ENCODE peak calls at places on chromosomes 1 and 21, in nine cellular contexts. R is fibroblast of lung, J is astrocyte, L is body of pancreas, F is cardiac muscle cell, I is mesothelial cell of epicardium, U is endothelial cell, M is AG04450, O is AG10803. P is an unnamed sample.

GRCh38 chr1:151135433-151136385 is 10.7 kb downstream of the SEMA6C start:
- DNase-seq in R (no peak), J (no peak), L (no peak), F (no peak), I (no peak), U (no peak), M (no peak), O (no peak), P (no peak)

GRCh38 chr1:206975313-206975712 is 5.1 kb upstream of the FCAMR start:
- DNase-seq in R (no peak), J (no peak), L (no peak), F (no peak), I (no peak), U (no peak), M (no peak), O (no peak), P (no peak)

GRCh38 chr1:34781844-34782391 is 904 bp downstream of the GJB3 start:
- DNase-seq in R (no peak), J (no peak), L (no peak), F (no peak), I (no peak), U (no peak), M (no peak), O (no peak), P (no peak)

GRCh38 chr1:30695481-30695880 is 27.9 kb downstream of the MATN1 start:
- DNase-seq in R (no peak), J (no peak), L (peak; percentile 8), F (no peak), I (no peak), U (no peak), M (no peak), O (peak; percentile 73), P (no peak)

GRCh38 chr1:233326995-233327937 is at the start of gene MAP3K21:
- DNase-seq in R (peak; percentile 30), J (peak; percentile 4), L (peak; percentile 99), F (peak; percentile 87), I (peak; percentile 71), U (peak; percentile 54), M (no peak), O (no peak), P (peak; percentile 94)

GRCh38 chr1:145717833-145718232 is 1.5 kb upstream of the CD160 start:
- DNase-seq in R (no peak), J (no peak), L (peak; percentile 26), F (no peak), I (no peak), U (no peak), M (no peak), O (no peak), P (no peak)

GRCh38 chr1:155175927-155176371 is 2.3 kb downstream of the TRIM46 start:
- DNase-seq in R (no peak), J (no peak), L (peak; percentile 30), F (no peak), I (no peak), U (no peak), M (no peak), O (no peak), P (no peak)

GRCh38 chr21:16310191-16310590 is 580.4 kb downstream of the USP25 start:
- DNase-seq in R (peak; percentile 48), J (no peak), L (no peak), F (no peak), I (no peak), U (no peak), M (no peak), O (no peak), P (no peak)

GRCh38 chr1:97006044-97006676 is 284.6 kb downstream of the PTBP2 start:
- DNase-seq in R (peak; percentile 94), J (peak; percentile 92), L (no peak), F (no peak), I (no peak), U (no peak), M (peak; percentile 30), O (peak; percentile 75), P (peak; percentile 9)

GRCh38 chr1:197660389-197660788 is 114.9 kb downstream of the DENND1B start:
- DNase-seq in R (peak; percentile 51), J (peak; percentile 40), L (no peak), F (no peak), I (no peak), U (no peak), M (no peak), O (peak; percentile 44), P (no peak)

GRCh38 chr1:62071695-62072094 is 123.0 kb upstream of the L1TD1 start:
- DNase-seq in R (no peak), J (no peak), L (no peak), F (no peak), I (no peak), U (no peak), M (no peak), O (no peak), P (no peak)

GRCh38 chr1:230834292-230834691 is 34.0 kb downstream of the C1orf198 start:
- DNase-seq in R (no peak), J (no peak), L (no peak), F (no peak), I (no peak), U (no peak), M (no peak), O (no peak), P (no peak)

GRCh38 chr1:91026777-91027176 is 4.9 kb upstream of the ZNF644 start:
- DNase-seq in R (peak; percentile 27), J (no peak), L (no peak), F (no peak), I (no peak), U (no peak), M (no peak), O (peak; percentile 26), P (no peak)

GRCh38 chr1:216723274-216723780 is at the start of gene ESRRG:
- DNase-seq in R (peak; percentile 38), J (peak; percentile 13), L (peak; percentile 49), F (peak; percentile 95), I (peak; percentile 84), U (peak; percentile 73), M (no peak), O (no peak), P (peak; percentile 66)

DNA sequence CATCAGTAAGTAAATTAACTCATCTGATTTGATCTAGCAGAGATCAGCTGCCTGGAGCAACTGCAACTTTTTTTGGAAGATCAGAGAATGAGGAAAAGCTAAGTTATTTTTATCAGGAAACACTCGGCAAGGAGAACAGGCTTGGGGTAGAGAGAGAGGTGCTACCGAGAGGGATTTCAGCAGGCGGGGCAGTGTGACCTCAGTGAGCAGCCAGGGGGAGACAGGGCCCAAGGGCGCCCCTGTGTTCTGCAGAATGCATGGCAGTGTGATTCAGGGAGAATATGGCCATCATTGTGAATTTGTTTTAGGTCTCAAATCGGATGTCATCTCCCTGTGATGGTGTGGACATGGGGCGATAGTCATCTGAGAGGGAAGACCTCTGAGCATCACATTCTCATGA is 484.1 kb upstream of the VAMP3 start:
- DNase-seq in R (no peak), J (no peak), L (no peak), F (no peak), I (no peak), U (no peak), M (no peak), O (no peak), P (no peak)
- TF ChIP-seq CTCF in R (no peak), J (no peak), L (no peak), F (no peak), I (no peak), U (no peak), M (no peak), O (no peak), P (no peak)

DNA sequence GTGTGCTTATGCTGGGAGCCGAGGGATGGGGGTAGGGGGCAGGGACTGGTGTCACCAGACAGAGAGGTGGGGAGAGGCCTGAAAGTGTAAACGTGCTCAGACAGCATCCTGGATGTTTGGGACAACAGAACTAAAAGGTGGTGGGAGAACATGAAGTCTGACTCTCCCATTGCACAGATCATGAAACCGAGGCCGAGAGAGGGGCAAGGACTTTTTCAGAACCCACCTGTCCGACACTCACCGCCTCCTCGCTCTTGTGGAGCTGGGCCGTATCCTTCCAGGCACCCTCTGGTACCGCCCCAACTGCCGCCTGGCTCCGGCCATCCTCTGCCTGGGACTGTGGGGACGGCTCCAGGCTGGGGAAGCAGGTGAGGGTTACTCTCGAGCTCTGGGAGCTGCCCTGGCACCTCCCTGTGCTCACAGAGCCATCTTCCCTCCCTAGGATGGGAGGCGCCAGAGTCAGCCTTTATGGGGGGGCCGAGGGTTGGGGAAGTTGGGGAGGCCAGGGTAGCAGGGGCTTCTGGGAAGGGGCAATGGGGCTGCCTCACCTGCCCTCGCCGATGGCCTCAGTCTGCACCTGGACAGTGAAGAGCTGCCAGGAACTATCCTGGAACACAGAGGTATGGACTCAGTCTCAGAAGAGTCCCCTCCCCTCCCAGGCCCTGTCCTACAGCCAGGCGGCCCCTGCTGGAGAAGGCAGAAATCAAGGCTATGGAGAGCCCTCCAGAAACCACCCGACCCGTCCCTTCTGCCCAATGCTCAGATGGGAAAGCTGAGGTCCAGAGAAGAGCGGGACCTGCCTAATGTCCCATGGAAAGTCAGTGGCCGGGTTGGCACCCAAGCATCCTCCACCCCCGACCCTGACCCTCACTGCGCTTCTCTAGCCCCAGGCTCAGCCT is 7.0 kb downstream of the ATP13A2 start:
- DNase-seq in R (no peak), J (no peak), L (no peak), F (no peak), I (no peak), U (no peak), M (no peak), O (no peak), P (no peak)
- TF ChIP-seq CTCF in R (no peak), J (no peak), L (no peak), F (peak; percentile 14), I (no peak), U (no peak), M (peak; percentile 28), O (no peak), P (no peak)

GRCh38 chr1:178768423-178768822 is 43.4 kb downstream of the RALGPS2 start:
- DNase-seq in R (peak; percentile 8), J (peak; percentile 2), L (no peak), F (peak; percentile 6), I (no peak), U (no peak), M (no peak), O (peak; percentile 31), P (no peak)
- TF ChIP-seq CTCF in R (peak; percentile 64), J (peak; percentile 75), L (peak; percentile 32), F (peak; percentile 82), I (peak; percentile 20), U (peak; percentile 75), M (peak; percentile 63), O (peak; percentile 69), P (peak; percentile 43)

GRCh38 chr1:227299688-227300087 is 18.6 kb downstream of the CDC42BPA start:
- DNase-seq in R (peak; percentile 29), J (peak; percentile 16), L (no peak), F (no peak), I (no peak), U (no peak), M (no peak), O (peak; percentile 11), P (no peak)

GRCh38 chr1:227299238-227299637 is 19.1 kb downstream of the CDC42BPA start:
- DNase-seq in R (peak; percentile 61), J (peak; percentile 52), L (no peak), F (no peak), I (no peak), U (no peak), M (no peak), O (peak; percentile 60), P (no peak)

GRCh38 chr1:227298532-227299174 is 19.6 kb downstream of the CDC42BPA start:
- DNase-seq in R (no peak), J (no peak), L (no peak), F (no peak), I (no peak), U (no peak), M (no peak), O (no peak), P (no peak)

GRCh38 chr1:227303662-227304061 is 14.6 kb downstream of the CDC42BPA start:
- DNase-seq in R (no peak), J (no peak), L (no peak), F (no peak), I (no peak), U (no peak), M (no peak), O (no peak), P (no peak)

GRCh38 chr1:227300682-227301081 is 17.6 kb downstream of the CDC42BPA start:
- DNase-seq in R (no peak), J (no peak), L (no peak), F (no peak), I (no peak), U (no peak), M (no peak), O (no peak), P (no peak)
- TF ChIP-seq CTCF in R (no peak), J (no peak), L (no peak), F (no peak), I (no peak), U (no peak), M (no peak), O (no peak), P (no peak)

P was measured in hepatocyte.